ENCODE peak calls at places on chromosome 11, in ten cellular contexts. P is upper lobe of left lung; M is upper lobe of right lung; C is A549; Q is RWPE1; V is BE2C; S is T-helper 22 cell; A is CD8-positive, alpha-beta T cell; D is stimulated activated CD4-positive, alpha-beta T cell treated with anti-CD3 and anti-CD28 coated beads, Interleukin-2, amount 100 ng/mL, for 48 hours; W is ACHN. E is an unnamed sample.

GRCh38 chr11:122177238-122177637 is 61.2 kb upstream of the BLID start:
- DNase-seq in P (no peak), M (no peak), C (no peak), Q (no peak), V (no peak), S (no peak), A (no peak), D (no peak), W (no peak), E (no peak)

GRCh38 chr11:18769802-18770456 is 21.7 kb downstream of the PTPN5 start:
- DNase-seq in P (no peak), M (no peak), C (no peak), Q (no peak), V (no peak), S (no peak), A (no peak), D (no peak), W (no peak), E (no peak)

GRCh38 chr11:10654211-10655150 is 39.1 kb downstream of the IRAG1 start:
- DNase-seq in P (no peak), M (no peak), C (peak), Q (peak), V (peak), S (no peak), A (peak), D (peak), W (peak), E (no peak)

GRCh38 chr11:118705111-118705741 is 25.8 kb upstream of the TREH start:
- DNase-seq in P (no peak), M (no peak), C (no peak), Q (no peak), V (no peak), S (peak), A (peak), D (no peak), W (no peak), E (no peak)

GRCh38 chr11:1912314-1912878 is 7.1 kb upstream of the TNNT3 start:
- DNase-seq in P (peak), M (no peak), C (no peak), Q (no peak), V (no peak), S (no peak), A (no peak), D (no peak), W (no peak), E (no peak)

GRCh38 chr11:108926522-108927380 is 261.9 kb downstream of the DDX10 start:
- DNase-seq in P (no peak), M (no peak), C (no peak), Q (no peak), V (no peak), S (no peak), A (no peak), D (no peak), W (no peak), E (no peak)

GRCh38 chr11:134253189-134253993 is at the start of the genes ACAD8 and THYN1:
- DNase-seq in P (peak), M (peak), C (peak), Q (peak), V (peak), S (peak), A (peak), D (peak), W (peak), E (peak)

GRCh38 chr11:132772712-132773545 is 759.4 kb downstream of the OPCML start:
- DNase-seq in P (no peak), M (no peak), C (no peak), Q (no peak), V (no peak), S (no peak), A (no peak), D (no peak), W (no peak), E (peak)

GRCh38 chr11:66614073-66614472 is 2.4 kb upstream of the RBM14 start:
- DNase-seq in P (no peak), M (no peak), C (no peak), Q (no peak), V (no peak), S (no peak), A (no peak), D (no peak), W (no peak), E (no peak)

GRCh38 chr11:47216141-47216798 is 1.5 kb downstream of the DDB2 start:
- DNase-seq in P (no peak), M (no peak), C (peak), Q (peak), V (peak), S (peak), A (peak), D (peak), W (peak), E (no peak)

GRCh38 chr11:119739975-119740374 is 11.0 kb upstream of the NECTIN1 start:
- DNase-seq in P (no peak), M (no peak), C (no peak), Q (no peak), V (no peak), S (no peak), A (no peak), D (no peak), W (no peak), E (no peak)

GRCh38 chr11:10666556-10666955 is 27.0 kb downstream of the IRAG1 start:
- DNase-seq in P (no peak), M (no peak), C (peak), Q (no peak), V (no peak), S (no peak), A (no peak), D (no peak), W (no peak), E (no peak)

GRCh38 chr11:130396965-130397364 is 31.4 kb downstream of the ADAMTS8 start:
- DNase-seq in P (no peak), M (no peak), C (no peak), Q (no peak), V (no peak), S (no peak), A (no peak), D (no peak), W (no peak), E (no peak)

GRCh38 chr11:63813563-63814382 is 517 bp downstream of the SPINDOC start:
- DNase-seq in P (peak), M (peak), C (peak), Q (no peak), V (peak), S (peak), A (peak), D (peak), W (peak), E (no peak)

GRCh38 chr11:11148104-11148509 is 204.9 kb downstream of the CSNK2A3 start:
- DNase-seq in P (no peak), M (peak), C (peak), Q (peak), V (no peak), S (no peak), A (no peak), D (no peak), W (peak), E (peak)

GRCh38 chr11:71325418-71326327 is 73.3 kb upstream of the SHANK2 start:
- DNase-seq in P (no peak), M (peak), C (no peak), Q (no peak), V (no peak), S (no peak), A (no peak), D (no peak), W (no peak), E (no peak)

GRCh38 chr11:83174008-83174407 is 17.1 kb downstream of the PCF11 start:
- DNase-seq in P (no peak), M (no peak), C (no peak), Q (no peak), V (no peak), S (no peak), A (no peak), D (no peak), W (no peak), E (no peak)

GRCh38 chr11:363948-364761 is 5.1 kb upstream of the B4GALNT4 start:
- DNase-seq in P (peak), M (peak), C (peak), Q (peak), V (peak), S (peak), A (peak), D (peak), W (peak), E (no peak)

GRCh38 chr11:65329503-65329902 is 4.1 kb upstream of the DPF2 start:
- DNase-seq in P (no peak), M (no peak), C (no peak), Q (no peak), V (no peak), S (no peak), A (no peak), D (no peak), W (no peak), E (no peak)

GRCh38 chr11:82750643-82751139 is 17.0 kb upstream of the FAM181B start:
- DNase-seq in P (no peak), M (no peak), C (no peak), Q (no peak), V (peak), S (no peak), A (peak), D (no peak), W (no peak), E (no peak)

GRCh38 chr11:104965735-104966134 is 2.6 kb downstream of the CASP4 start:
- DNase-seq in P (no peak), M (no peak), C (no peak), Q (no peak), V (no peak), S (no peak), A (no peak), D (no peak), W (no peak), E (no peak)

GRCh38 chr11:836274-836673 is 3.5 kb downstream of the CD151 start:
- DNase-seq in P (peak), M (no peak), C (no peak), Q (no peak), V (no peak), S (no peak), A (no peak), D (no peak), W (no peak), E (no peak)

GRCh38 chr11:14617241-14618027 is 26.2 kb upstream of the PDE3B start:
- DNase-seq in P (no peak), M (no peak), C (no peak), Q (no peak), V (no peak), S (no peak), A (no peak), D (no peak), W (no peak), E (no peak)

GRCh38 chr11:22416462-22416861 is 78.3 kb downstream of the SLC17A6 start:
- DNase-seq in P (no peak), M (no peak), C (no peak), Q (no peak), V (no peak), S (no peak), A (no peak), D (no peak), W (no peak), E (no peak)

GRCh38 chr11:9138612-9139579 is 47.5 kb upstream of the SCUBE2 start:
- DNase-seq in P (peak), M (no peak), C (peak), Q (peak), V (no peak), S (peak), A (no peak), D (no peak), W (peak), E (no peak)

GRCh38 chr11:131037873-131038272 is 121.6 kb upstream of the SNX19 start:
- DNase-seq in P (no peak), M (no peak), C (no peak), Q (no peak), V (no peak), S (no peak), A (no peak), D (no peak), W (peak), E (peak)

GRCh38 chr11:70415642-70416395 is 17.5 kb downstream of the CTTN start:
- DNase-seq in P (no peak), M (no peak), C (no peak), Q (no peak), V (no peak), S (no peak), A (no peak), D (no peak), W (no peak), E (no peak)

GRCh38 chr11:48216510-48216909 is at the start of gene OR4B1:
- DNase-seq in P (no peak), M (no peak), C (no peak), Q (no peak), V (no peak), S (no peak), A (no peak), D (no peak), W (no peak), E (no peak)

GRCh38 chr11:128688896-128689546 is 4.9 kb upstream of the FLI1 start:
- DNase-seq in P (no peak), M (no peak), C (no peak), Q (no peak), V (no peak), S (no peak), A (no peak), D (no peak), W (no peak), E (no peak)

GRCh38 chr11:35245786-35246185 is 106.8 kb downstream of the CD44 start:
- DNase-seq in P (no peak), M (no peak), C (no peak), Q (no peak), V (no peak), S (no peak), A (no peak), D (no peak), W (no peak), E (no peak)

GRCh38 chr11:69792611-69793010 is 17.5 kb upstream of the FGF4 start:
- DNase-seq in P (no peak), M (no peak), C (no peak), Q (no peak), V (no peak), S (no peak), A (no peak), D (no peak), W (no peak), E (no peak)

GRCh38 chr11:117097567-117098268 is 510 bp downstream of the SIK3 start:
- DNase-seq in P (peak), M (peak), C (no peak), Q (peak), V (peak), S (no peak), A (peak), D (peak), W (peak), E (no peak)

GRCh38 chr11:33376331-33377099 is 119.3 kb downstream of the HIPK3 start:
- DNase-seq in P (peak), M (no peak), C (no peak), Q (peak), V (no peak), S (no peak), A (no peak), D (no peak), W (no peak), E (no peak)

E was measured in esophagus muscularis mucosa.